ENCODE peak calls at places on chromosomes 13 and 19, in six cellular contexts. T, S, P, F, V and M are unnamed samples.

GRCh38 chr13:95292622-95293021 is 8.6 kb downstream of the ABCC4 start:
- DNase-seq in T (no peak), S (no peak), P (no peak), F (no peak), V (no peak), M (no peak)

GRCh38 chr19:53549354-53549753 is 11.4 kb downstream of the ZNF331 start:
- DNase-seq in T (no peak), S (no peak), P (no peak), F (no peak), V (no peak), M (no peak)

GRCh38 chr13:87674143-87674772 is 3.1 kb downstream of the SLITRK5 start:
- DNase-seq in T (no peak), S (no peak), P (peak), F (no peak), V (no peak), M (no peak)

GRCh38 chr19:7975037-7975436 is 30.4 kb downstream of the ELAVL1 start:
- DNase-seq in T (no peak), S (no peak), P (no peak), F (no peak), V (no peak), M (no peak)

GRCh38 chr19:56252699-56253422 is 19.7 kb upstream of the EDDM13 start:
- DNase-seq in T (peak), S (peak), P (peak), F (peak), V (no peak), M (peak)

GRCh38 chr13:73096173-73097117 is 37.6 kb downstream of the KLF5 start:
- DNase-seq in T (peak), S (no peak), P (no peak), F (no peak), V (no peak), M (peak)

GRCh38 chr13:91045351-91046034 is 302.0 kb upstream of the MIR17HG start:
- DNase-seq in T (no peak), S (no peak), P (peak), F (no peak), V (no peak), M (no peak)

GRCh38 chr13:111280666-111281577 is 39.5 kb upstream of the TEX29 start:
- DNase-seq in T (no peak), S (no peak), P (no peak), F (no peak), V (no peak), M (no peak)

GRCh38 chr19:44839272-44839671 is 6.8 kb upstream of the NECTIN2 start:
- DNase-seq in T (no peak), S (no peak), P (no peak), F (no peak), V (no peak), M (no peak)

GRCh38 chr13:107835339-107836018 is 379.9 kb downstream of the LIG4 start:
- DNase-seq in T (no peak), S (no peak), P (no peak), F (no peak), V (no peak), M (no peak)

GRCh38 chr13:32330438-32330837 is 15.1 kb downstream of the BRCA2 start:
- DNase-seq in T (no peak), S (no peak), P (no peak), F (no peak), V (no peak), M (no peak)

GRCh38 chr13:95117092-95117491 is 184.2 kb downstream of the ABCC4 start:
- DNase-seq in T (no peak), S (no peak), P (no peak), F (no peak), V (peak), M (no peak)

GRCh38 chr19:35757231-35757748 is 461 bp upstream of the HSPB6 start:
- DNase-seq in T (peak), S (no peak), P (peak), F (no peak), V (no peak), M (peak)

GRCh38 chr13:34161829-34162544 is 344.0 kb downstream of the RFC3 start:
- DNase-seq in T (no peak), S (no peak), P (no peak), F (no peak), V (no peak), M (peak)

GRCh38 chr13:44819245-44819644 is 170.0 kb downstream of the NUFIP1 start:
- DNase-seq in T (no peak), S (no peak), P (no peak), F (no peak), V (no peak), M (peak)

GRCh38 chr19:39704181-39705044 is at the start of gene LGALS14:
- DNase-seq in T (no peak), S (no peak), P (no peak), F (no peak), V (no peak), M (no peak)

GRCh38 chr13:46630419-46631183 is 77.6 kb downstream of the LRCH1 start:
- DNase-seq in T (no peak), S (no peak), P (peak), F (no peak), V (no peak), M (no peak)

GRCh38 chr13:85148009-85148408 is 651.2 kb downstream of the SLITRK6 start:
- DNase-seq in T (no peak), S (no peak), P (no peak), F (no peak), V (no peak), M (peak)

GRCh38 chr19:11656535-11656934 is 59.3 kb downstream of the ZNF627 start:
- DNase-seq in T (no peak), S (no peak), P (no peak), F (no peak), V (no peak), M (no peak)

GRCh38 chr19:11658954-11659353 is 61.7 kb downstream of the ZNF627 start:
- DNase-seq in T (no peak), S (no peak), P (no peak), F (no peak), V (no peak), M (no peak)

GRCh38 chr19:11659612-11660011 is 62.3 kb downstream of the ZNF627 start:
- DNase-seq in T (peak), S (no peak), P (peak), F (no peak), V (no peak), M (peak)

GRCh38 chr19:11652492-11652891 is 55.2 kb downstream of the ZNF627 start:
- DNase-seq in T (no peak), S (no peak), P (no peak), F (no peak), V (no peak), M (no peak)

DNA sequence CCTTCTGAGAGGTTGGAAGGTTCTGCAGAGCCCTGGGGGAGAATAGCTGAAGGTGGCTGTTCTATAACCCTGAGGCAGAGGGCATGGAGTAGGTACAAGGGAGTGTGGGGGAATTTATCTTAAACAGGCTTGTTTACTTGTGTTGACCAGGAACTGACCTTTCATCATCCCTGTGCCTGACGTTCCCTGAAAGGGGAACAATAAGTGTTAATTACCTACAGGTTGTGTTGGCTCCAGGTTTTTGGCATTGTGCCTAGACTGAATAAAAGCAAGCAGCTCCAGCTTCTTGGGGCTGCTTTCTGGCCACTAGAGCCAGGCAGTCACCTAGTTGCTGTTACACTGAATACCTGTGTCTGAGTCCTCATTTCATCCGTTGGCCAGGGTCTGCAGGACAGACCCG is 60.0 kb downstream of the ZNF627 start:
- DNase-seq in T (no peak), S (no peak), P (no peak), F (no peak), V (no peak), M (peak)
- TF ChIP-seq TAF1 in T (no peak), S (no peak), P (no peak), F (no peak), V (no peak), M (no peak)

DNA sequence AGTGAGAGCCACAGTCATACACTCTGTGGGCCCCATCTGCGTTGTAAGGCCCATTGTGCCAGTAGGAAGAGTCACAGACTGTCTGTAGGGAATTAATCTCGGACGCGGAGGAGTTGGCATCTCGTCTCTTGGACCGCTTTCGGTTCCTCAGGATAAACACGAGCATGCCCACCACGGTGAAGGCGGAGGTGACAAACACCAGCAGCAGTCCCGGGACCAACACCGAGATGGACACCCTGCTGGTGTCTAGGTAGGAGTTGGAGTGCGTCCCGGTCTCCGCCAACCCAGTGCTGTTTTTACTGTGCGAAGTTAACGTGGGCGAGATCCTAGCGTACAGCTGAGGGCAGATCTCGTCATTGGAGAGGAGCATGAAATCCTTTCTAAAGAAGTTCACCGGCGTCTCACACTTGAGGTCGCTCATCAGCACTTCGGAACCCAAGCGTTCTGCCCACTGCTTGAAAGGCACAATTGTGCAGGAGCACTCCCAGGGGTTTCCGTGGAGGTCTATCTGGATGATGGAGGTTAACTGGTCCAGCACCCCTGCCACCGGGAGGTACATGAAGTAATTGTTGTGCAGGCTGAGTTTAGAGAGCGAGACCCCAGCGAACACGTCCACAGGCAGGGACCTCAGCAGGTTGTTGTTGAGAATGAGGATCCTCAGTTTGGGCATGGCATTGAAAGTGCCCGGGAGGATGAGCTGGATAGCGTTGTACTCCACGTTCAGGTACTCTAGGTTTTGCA is 2.7 kb downstream of the SLITRK1 start:
- DNase-seq in T (no peak), S (no peak), P (no peak), F (no peak), V (no peak), M (no peak)
- TF ChIP-seq TAF1 in T (no peak), S (no peak), P (no peak), F (no peak), V (no peak), M (no peak)

GRCh38 chr19:11339254-11340098 is at the start of gene RAB3D:
- DNase-seq in T (peak), S (peak), P (peak), F (peak), V (peak), M (peak)
- TF ChIP-seq TAF1 in T (no peak), S (no peak), P (peak), F (no peak), V (no peak), M (no peak)

DNA sequence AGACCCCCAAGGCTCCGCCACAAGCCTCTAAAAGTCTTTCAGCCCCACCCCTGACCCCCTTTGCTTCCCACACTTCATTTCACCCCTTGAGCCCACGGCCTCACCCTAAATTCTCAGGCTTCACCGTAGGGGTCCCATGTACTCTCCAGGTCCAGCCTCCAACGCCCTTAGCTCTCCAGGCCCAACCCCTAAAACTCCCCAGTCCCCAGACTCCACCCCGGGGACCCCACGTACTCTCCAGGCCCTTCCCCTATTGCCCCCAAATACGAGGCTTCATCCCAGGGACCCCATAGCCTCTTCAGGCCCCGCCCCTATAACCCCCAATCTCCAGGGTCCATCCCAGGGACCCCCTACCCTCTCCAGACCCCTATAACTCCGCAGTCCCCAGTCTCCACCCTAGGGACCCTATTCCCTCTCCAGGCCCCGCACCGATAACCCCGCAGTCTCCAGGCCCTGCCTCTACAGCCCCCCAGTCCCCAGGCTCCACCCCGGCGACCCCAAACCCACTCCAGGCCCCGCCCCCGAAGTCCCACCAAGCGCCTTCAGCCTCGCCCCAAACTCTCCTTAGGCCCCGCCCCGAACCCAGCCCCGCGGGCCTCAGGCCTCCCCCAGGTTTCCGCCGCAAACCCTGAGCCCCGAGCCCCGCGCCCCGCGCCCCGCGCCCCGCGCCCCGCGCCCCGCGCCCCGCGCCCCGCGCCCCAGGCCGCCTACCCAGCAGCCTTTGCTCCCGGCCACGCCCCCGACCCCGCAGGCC is 567 bp downstream of the MED16 start:
- DNase-seq in T (peak), S (peak), P (peak), F (peak), V (no peak), M (no peak)
- TF ChIP-seq TAF1 in T (no peak), S (no peak), P (no peak), F (no peak), V (no peak), M (no peak)

GRCh38 chr13:83731113-83731512 is 151.2 kb downstream of the SLITRK1 start:
- DNase-seq in T (no peak), S (no peak), P (no peak), F (no peak), V (no peak), M (no peak)
- TF ChIP-seq TAF1 in T (no peak), S (no peak), P (no peak), F (no peak), V (no peak), M (no peak)

DNA sequence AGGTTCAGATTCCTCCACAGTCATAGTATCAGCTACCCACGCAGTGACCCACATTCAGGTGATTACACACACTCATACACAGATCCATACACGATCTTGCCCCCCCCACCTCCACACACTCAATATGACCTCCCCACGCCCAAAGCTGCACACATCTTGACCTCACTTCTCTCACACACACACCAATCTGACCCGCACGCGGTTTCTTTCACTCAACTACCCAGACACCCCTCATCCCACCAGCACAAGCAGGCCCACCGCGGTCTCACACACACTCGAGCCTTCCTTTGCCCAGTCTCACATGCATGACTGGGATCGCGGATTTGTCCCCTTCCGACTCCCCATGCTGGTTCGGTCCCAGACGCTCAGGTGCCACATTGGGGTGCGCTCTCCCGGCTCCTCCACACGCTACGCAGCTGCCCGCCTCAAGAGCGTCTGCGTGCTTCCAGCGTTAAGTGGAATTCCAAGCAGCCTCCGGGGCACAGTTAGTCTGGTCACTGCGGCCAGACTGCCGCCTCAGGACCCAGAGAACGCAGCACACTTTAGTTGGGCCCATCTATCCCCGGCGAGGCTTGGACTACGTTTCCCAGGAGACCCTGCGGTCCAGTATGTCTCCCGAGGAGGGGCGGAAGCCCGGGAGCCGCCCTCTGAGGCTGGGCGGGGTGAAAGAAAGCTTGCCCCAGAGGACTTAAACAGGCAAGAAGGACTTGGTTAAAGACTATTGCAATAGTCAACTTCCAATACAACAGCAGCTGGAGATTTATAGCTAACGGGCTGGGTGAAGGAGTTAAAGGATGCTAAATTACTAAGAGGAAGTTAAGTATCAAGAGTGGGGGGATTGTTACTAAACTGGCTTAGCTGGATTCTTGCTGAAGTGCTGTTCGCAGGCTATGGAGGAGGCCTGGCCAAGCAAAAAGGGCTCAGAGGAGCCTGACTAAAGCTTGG is 703 bp upstream of the ZNF345 start:
- DNase-seq in T (peak), S (peak), P (peak), F (peak), V (peak), M (peak)
- TF ChIP-seq TAF1 in T (no peak), S (no peak), P (peak), F (peak), V (no peak), M (peak)

GRCh38 chr13:51759240-51759639 is 44.7 kb downstream of the DHRS12 start:
- DNase-seq in T (no peak), S (no peak), P (no peak), F (no peak), V (no peak), M (no peak)
- TF ChIP-seq TAF1 in T (no peak), S (no peak), P (no peak), F (no peak), V (no peak), M (no peak)

DNA sequence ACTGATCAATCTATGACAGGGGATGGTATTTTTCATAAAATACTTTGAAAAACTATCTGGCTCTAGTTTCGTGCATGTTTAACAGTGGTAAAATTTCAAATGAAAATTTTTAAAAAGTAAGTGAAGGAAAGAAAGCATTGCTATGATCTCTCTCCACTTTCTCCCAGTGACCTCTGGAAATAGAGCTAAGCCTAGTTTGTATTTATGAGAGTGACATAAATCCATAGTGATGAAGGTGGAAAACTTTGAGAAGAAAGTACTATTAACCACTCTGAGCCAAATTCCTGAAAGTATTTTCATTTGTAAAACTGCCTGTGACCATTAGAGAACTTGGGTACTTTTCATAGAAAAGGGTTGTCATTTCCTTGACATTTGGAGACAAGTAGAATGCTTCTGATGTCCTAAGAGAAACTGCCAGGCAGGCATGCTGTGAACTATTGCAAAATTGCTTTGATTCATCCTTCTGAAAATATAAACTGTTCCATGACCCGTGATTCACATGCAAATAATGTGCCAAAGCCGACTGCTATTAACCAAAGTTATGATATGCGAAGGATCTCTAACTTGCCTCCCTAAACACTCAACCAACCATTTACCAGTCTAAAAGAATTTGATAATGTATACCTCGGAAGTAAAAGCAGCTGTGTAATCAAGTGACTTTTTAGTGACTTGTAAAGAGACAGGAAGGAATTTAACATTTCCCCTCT is 133.2 kb downstream of the VWA8 start:
- DNase-seq in T (no peak), S (no peak), P (no peak), F (no peak), V (no peak), M (no peak)
- TF ChIP-seq TAF1 in T (no peak), S (no peak), P (no peak), F (no peak), V (no peak), M (no peak)

GRCh38 chr13:30738526-30738925 is 3.2 kb downstream of the ALOX5AP start:
- DNase-seq in T (no peak), S (no peak), P (no peak), F (no peak), V (no peak), M (no peak)

GRCh38 chr13:30738946-30739528 is 3.7 kb downstream of the ALOX5AP start:
- DNase-seq in T (no peak), S (no peak), P (no peak), F (no peak), V (no peak), M (no peak)

GRCh38 chr13:30742896-30743295 is 7.6 kb downstream of the ALOX5AP start:
- DNase-seq in T (no peak), S (no peak), P (no peak), F (no peak), V (no peak), M (no peak)

GRCh38 chr13:30737511-30738342 is 2.4 kb downstream of the ALOX5AP start:
- DNase-seq in T (no peak), S (no peak), P (no peak), F (no peak), V (no peak), M (no peak)

GRCh38 chr13:30739646-30740642 is 4.6 kb downstream of the ALOX5AP start:
- DNase-seq in T (no peak), S (no peak), P (no peak), F (peak), V (peak), M (no peak)
- TF ChIP-seq TAF1 in T (no peak), S (no peak), P (no peak), F (no peak), V (no peak), M (no peak)

GRCh38 chr13:99310382-99311031 is 3.3 kb upstream of the GPR183 start:
- DNase-seq in T (no peak), S (no peak), P (peak), F (no peak), V (no peak), M (no peak)

GRCh38 chr13:99311137-99311536 is 3.9 kb upstream of the GPR183 start:
- DNase-seq in T (peak), S (no peak), P (no peak), F (no peak), V (no peak), M (no peak)

GRCh38 chr13:99307648-99308339 is 595 bp upstream of the GPR183 start:
- DNase-seq in T (no peak), S (no peak), P (no peak), F (no peak), V (no peak), M (no peak)

GRCh38 chr13:99307247-99307646 is at the start of gene GPR183:
- DNase-seq in T (no peak), S (no peak), P (no peak), F (no peak), V (no peak), M (no peak)

GRCh38 chr13:99308481-99309087 is 1.4 kb upstream of the GPR183 start:
- DNase-seq in T (no peak), S (no peak), P (no peak), F (no peak), V (no peak), M (no peak)
- TF ChIP-seq TAF1 in T (no peak), S (no peak), P (no peak), F (no peak), V (no peak), M (no peak)